ENCODE peak calls at places on chromosomes 4 and X, in four cellular contexts. E is neural progenitor cell, N is IMR-90, V is dorsolateral prefrontal cortex. P is an unnamed sample.

GRCh38 chr4:143626134-143626859 is 74.2 kb downstream of the FREM3 start:
- DNase-seq in E (no peak), N (no peak), V (no peak), P (no peak)

GRCh38 chr4:88661724-88662123 is 35.9 kb downstream of the NAP1L5 start:
- DNase-seq in E (no peak), N (peak), V (no peak), P (no peak)

GRCh38 chrX:133608406-133608805 is 193.1 kb upstream of the GPC4 start:
- DNase-seq in E (no peak), N (peak), V (no peak), P (no peak)

GRCh38 chr4:109029987-109030386 is 267.1 kb upstream of the ETNPPL start:
- DNase-seq in E (no peak), N (no peak), V (no peak), P (no peak)

GRCh38 chrX:43753637-43754036 is 97.5 kb downstream of the MAOA start:
- DNase-seq in E (no peak), N (no peak), V (no peak), P (no peak)

GRCh38 chr4:151459380-151459779 is 50.4 kb downstream of the FHIP1A start:
- DNase-seq in E (no peak), N (no peak), V (no peak), P (no peak)

GRCh38 chrX:22095306-22095705 is 63.2 kb downstream of the PHEX start:
- DNase-seq in E (peak), N (peak), V (no peak), P (no peak)

GRCh38 chr4:85741921-85742591 is 267.1 kb downstream of the ARHGAP24 start:
- DNase-seq in E (no peak), N (no peak), V (peak), P (no peak)

GRCh38 chr4:1684756-1685603 is 867 bp upstream of the FAM53A start:
- DNase-seq in E (no peak), N (no peak), V (no peak), P (no peak)

GRCh38 chr4:77802406-77802805 is 16.8 kb downstream of the CNOT6L start:
- DNase-seq in E (no peak), N (no peak), V (no peak), P (no peak)

GRCh38 chrX:70132244-70132643 is 1.0 kb upstream of the IGBP1 start:
- DNase-seq in E (no peak), N (no peak), V (no peak), P (no peak)

GRCh38 chr4:71304289-71304850 is 34.5 kb upstream of the SLC4A4 start:
- DNase-seq in E (no peak), N (no peak), V (no peak), P (no peak)

GRCh38 chr4:97235516-97235915 is 907.8 kb downstream of the STPG2 start:
- DNase-seq in E (peak), N (no peak), V (no peak), P (no peak)

GRCh38 chr4:61275214-61275613 is 75.1 kb downstream of the ADGRL3 start:
- DNase-seq in E (no peak), N (no peak), V (no peak), P (no peak)
- TF ChIP-seq CTCF in E (no peak), N (no peak), V (no peak), P (no peak)

DNA sequence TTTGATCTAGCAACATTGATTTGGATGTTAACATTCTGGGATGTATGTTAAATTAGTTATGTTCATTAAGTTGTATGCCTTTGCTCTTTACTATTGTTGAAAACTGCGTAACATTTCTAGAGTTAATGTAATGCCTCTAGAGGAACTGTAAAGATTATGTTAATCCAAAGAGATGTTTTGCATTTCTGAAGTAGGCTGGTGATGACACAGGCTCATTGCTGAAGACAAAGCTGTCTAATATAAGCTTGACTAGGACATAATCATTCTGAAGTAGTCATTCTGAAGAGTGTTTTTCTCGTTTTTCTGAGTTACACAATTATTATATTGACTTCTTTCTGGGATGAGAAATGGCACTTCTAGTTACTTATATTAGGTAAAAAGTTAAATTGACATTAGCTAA is 72.9 kb downstream of the LRP2BP start:
- DNase-seq in E (no peak), N (no peak), V (no peak), P (no peak)
- TF ChIP-seq CTCF in E (no peak), N (no peak), V (no peak), P (no peak)

GRCh38 chr4:7933631-7934510 is 5.8 kb downstream of the AFAP1 start:
- DNase-seq in E (no peak), N (peak), V (no peak), P (no peak)

GRCh38 chr4:7932333-7932732 is 7.3 kb downstream of the AFAP1 start:
- DNase-seq in E (no peak), N (no peak), V (no peak), P (no peak)

GRCh38 chr4:7928711-7929505 is 10.8 kb downstream of the AFAP1 start:
- DNase-seq in E (peak), N (no peak), V (no peak), P (no peak)

GRCh38 chr4:7926822-7927221 is 12.8 kb downstream of the AFAP1 start:
- DNase-seq in E (no peak), N (no peak), V (no peak), P (no peak)

GRCh38 chr4:7929530-7929951 is 10.1 kb downstream of the AFAP1 start:
- DNase-seq in E (peak), N (no peak), V (no peak), P (no peak)
- TF ChIP-seq CTCF in E (no peak), N (no peak), V (no peak), P (no peak)

GRCh38 chr4:182073278-182073677 is 169.9 kb upstream of the TENM3 start:
- DNase-seq in E (no peak), N (no peak), V (no peak), P (no peak)

GRCh38 chr4:182067828-182068227 is 175.4 kb upstream of the TENM3 start:
- DNase-seq in E (peak), N (no peak), V (no peak), P (no peak)

GRCh38 chr4:182065255-182065654 is 177.9 kb upstream of the TENM3 start:
- DNase-seq in E (no peak), N (no peak), V (no peak), P (no peak)

GRCh38 chr4:182066037-182066436 is 177.2 kb upstream of the TENM3 start:
- DNase-seq in E (no peak), N (no peak), V (no peak), P (no peak)

GRCh38 chr4:182068920-182069319 is 174.3 kb upstream of the TENM3 start:
- DNase-seq in E (no peak), N (no peak), V (no peak), P (no peak)
- TF ChIP-seq CTCF in E (no peak), N (no peak), V (no peak), P (no peak)

GRCh38 chr4:177579649-177580048 is 137.4 kb upstream of the AGA start:
- DNase-seq in E (no peak), N (peak), V (no peak), P (no peak)
- TF ChIP-seq CTCF in E (peak), N (peak), V (peak), P (peak)

GRCh38 chrX:68084765-68085164 is 348.5 kb downstream of the OPHN1 start:
- DNase-seq in E (no peak), N (peak), V (no peak), P (no peak)

GRCh38 chrX:68090266-68090665 is 343.0 kb downstream of the OPHN1 start:
- DNase-seq in E (no peak), N (no peak), V (no peak), P (no peak)
- TF ChIP-seq CTCF in E (peak), N (peak), V (no peak), P (peak)

DNA sequence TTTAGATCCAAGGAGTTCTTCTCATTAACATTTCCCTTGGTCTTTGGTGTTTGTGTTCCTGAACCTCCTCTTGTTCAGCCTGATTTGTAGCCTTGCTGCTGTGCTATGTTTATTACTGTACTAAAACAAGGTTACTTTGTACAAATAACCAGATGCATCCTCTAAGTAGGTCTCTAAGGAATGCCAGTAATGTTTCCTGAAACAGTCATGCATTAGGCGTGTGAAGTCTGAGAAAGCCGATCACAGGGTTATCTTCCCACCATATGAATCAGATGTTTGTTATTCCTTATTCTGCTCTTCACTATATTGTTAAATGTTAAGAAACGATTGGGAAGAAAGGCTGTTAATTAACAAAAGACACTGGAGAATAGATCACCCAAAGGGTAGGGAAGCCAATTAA is 66.9 kb downstream of the GALNTL6 start:
- DNase-seq in E (peak), N (peak), V (no peak), P (no peak)
- TF ChIP-seq CTCF in E (no peak), N (no peak), V (no peak), P (no peak)